ENCODE peak calls at places on chromosome 7, in five cellular contexts. U is GM23338, G is SK-N-SH, E is uterus, K is adrenal gland. F is an unnamed sample.

GRCh38 chr7:24290004-24290641 is 6.1 kb downstream of the NPY start:
- DNase-seq in U (peak; percentile 80), E (no peak), K (no peak), G (peak; percentile 69), F (no peak)

GRCh38 chr7:101696-102376 is 90.5 kb upstream of the FAM20C start:
- DNase-seq in K (peak; percentile 38), U (no peak), E (no peak), G (no peak), F (no peak)

GRCh38 chr7:7911339-7911738 is 57.3 kb upstream of the GLCCI1 start:
- DNase-seq in U (peak; percentile 88), G (no peak), K (no peak), E (no peak), F (no peak)

GRCh38 chr7:35253680-35254495 is at the start of gene TBX20:
- DNase-seq in K (peak; percentile 83), G (peak; percentile 98), U (peak; percentile 82), E (no peak), F (no peak)

GRCh38 chr7:126727930-126728331 is 524.8 kb downstream of the GRM8 start:
- DNase-seq in K (no peak), G (no peak), E (no peak), U (no peak), F (no peak)

GRCh38 chr7:151271699-151272355 is 23.3 kb upstream of the SMARCD3 start:
- DNase-seq in E (peak; percentile 77), G (no peak), U (no peak), K (peak; percentile 78), F (no peak)

GRCh38 chr7:115635367-115635766 is 395.2 kb downstream of the TFEC start:
- DNase-seq in U (no peak), E (no peak), K (no peak), G (no peak), F (no peak)

GRCh38 chr7:116404389-116404788 is 95.1 kb upstream of the CAV2 start:
- DNase-seq in K (no peak), U (no peak), E (no peak), G (no peak), F (no peak)

GRCh38 chr7:139639563-139639962 is 116.1 kb downstream of the CLEC2L start:
- DNase-seq in U (no peak), K (no peak), G (no peak), E (no peak), F (no peak)

GRCh38 chr7:54906963-54907362 is 111.9 kb upstream of the EGFR start:
- DNase-seq in U (no peak), E (no peak), K (no peak), G (no peak), F (no peak)

GRCh38 chr7:945147-945555 is 9.3 kb downstream of the ADAP1 start:
- DNase-seq in G (no peak), K (no peak), U (no peak), E (no peak), F (no peak)

GRCh38 chr7:42454006-42454405 is 217.0 kb upstream of the GLI3 start:
- DNase-seq in E (peak; percentile 25), U (no peak), G (no peak), K (no peak), F (no peak)

GRCh38 chr7:14855033-14855794 is 47.3 kb downstream of the DGKB start:
- DNase-seq in K (no peak), U (no peak), G (no peak), E (no peak), F (no peak)

GRCh38 chr7:46775776-46776175 is 806.1 kb downstream of the TNS3 start:
- DNase-seq in K (no peak), G (no peak), U (no peak), E (no peak), F (no peak)

GRCh38 chr7:27349621-27350020 is 107.0 kb downstream of the EVX1 start:
- DNase-seq in K (no peak), E (no peak), G (no peak), U (no peak), F (no peak)

GRCh38 chr7:7799138-7799537 is 80.7 kb upstream of the RPA3 start:
- DNase-seq in E (no peak), K (no peak), U (no peak), G (peak; percentile 61), F (no peak)

GRCh38 chr7:25353191-25353590 is 124.9 kb upstream of the NPVF start:
- DNase-seq in E (no peak), U (no peak), G (peak; percentile 23), K (no peak), F (no peak)

GRCh38 chr7:116971869-116972268 is 18.6 kb downstream of the ST7 start:
- DNase-seq in G (no peak), E (no peak), K (no peak), U (peak; percentile 47), F (no peak)

GRCh38 chr7:154759989-154760388 is 242.9 kb downstream of the PAXIP1 start:
- DNase-seq in E (no peak), K (no peak), G (no peak), U (no peak), F (no peak)

GRCh38 chr7:78169992-78170391 is 371.4 kb downstream of the PHTF2 start:
- DNase-seq in K (no peak), U (no peak), G (no peak), E (no peak), F (no peak)

GRCh38 chr7:81161459-81162075 is 242.7 kb upstream of the SEMA3C start:
- DNase-seq in U (no peak), E (no peak), K (no peak), G (no peak), F (no peak)

GRCh38 chr7:138887085-138887705 is 89.2 kb upstream of the ATP6V0A4 start:
- DNase-seq in U (no peak), K (peak; percentile 51), E (no peak), G (no peak), F (no peak)

GRCh38 chr7:68529221-68529620 is 1069.1 kb upstream of the AUTS2 start:
- DNase-seq in G (no peak), K (no peak), E (no peak), U (no peak), F (no peak)

GRCh38 chr7:37549542-37549941 is 100.9 kb upstream of the ELMO1 start:
- DNase-seq in U (no peak), E (no peak), G (no peak), K (no peak), F (no peak)

GRCh38 chr7:82235710-82236109 is 207.9 kb downstream of the CACNA2D1 start:
- DNase-seq in E (no peak), K (no peak), G (no peak), U (no peak), F (no peak)

GRCh38 chr7:7897509-7897908 is 71.1 kb upstream of the GLCCI1 start:
- DNase-seq in E (no peak), K (no peak), G (no peak), U (peak; percentile 63), F (no peak)

GRCh38 chr7:117381357-117381756 is 45.9 kb downstream of the ASZ1 start:
- DNase-seq in K (no peak), G (no peak), U (no peak), E (no peak), F (no peak)

DNA sequence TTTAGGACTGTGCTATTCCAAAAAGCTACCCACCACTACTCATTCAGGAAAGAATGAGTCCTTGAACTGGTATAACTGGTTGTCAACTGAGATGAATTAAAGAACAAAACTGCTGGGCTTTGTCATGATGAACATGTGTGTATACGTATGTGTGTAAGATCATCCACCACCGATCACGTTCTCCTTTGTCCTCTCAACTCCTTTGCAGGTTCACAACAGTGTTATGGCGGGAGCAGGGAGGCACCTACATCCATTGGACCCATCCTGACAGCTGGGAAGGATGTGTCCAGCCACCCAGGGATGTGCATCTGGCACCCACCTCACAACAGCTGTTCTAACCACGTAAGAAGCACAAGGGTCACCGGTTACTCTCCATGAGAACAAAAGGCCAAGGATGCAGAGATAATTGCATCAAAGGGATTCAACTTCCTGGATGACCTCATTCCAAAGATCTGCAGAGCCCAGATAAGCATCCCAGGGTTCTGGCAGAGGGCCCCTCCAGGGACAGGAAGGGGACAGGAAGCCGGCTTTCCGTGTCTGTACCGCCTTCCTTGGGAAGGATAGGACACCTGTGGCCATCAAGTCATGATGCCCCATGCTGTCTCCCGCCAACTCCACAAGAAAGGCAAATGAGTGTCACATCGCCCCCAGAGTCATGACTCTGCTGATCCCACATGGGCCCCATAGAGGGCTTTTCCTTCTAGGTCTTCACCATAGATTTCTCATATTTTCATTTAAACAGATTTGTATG is 66.1 kb downstream of the STEAP1B start:
- DNase-seq in U (peak; percentile 52), K (peak; percentile 72), G (no peak), E (peak; percentile 19), F (no peak)
- H3K27ac ChIP-seq in U (no peak overlapping the region), K (no peak overlapping the region), G (peak overlapping the region; percentile 47), E (no peak overlapping the region), F (no peak overlapping the region)

DNA sequence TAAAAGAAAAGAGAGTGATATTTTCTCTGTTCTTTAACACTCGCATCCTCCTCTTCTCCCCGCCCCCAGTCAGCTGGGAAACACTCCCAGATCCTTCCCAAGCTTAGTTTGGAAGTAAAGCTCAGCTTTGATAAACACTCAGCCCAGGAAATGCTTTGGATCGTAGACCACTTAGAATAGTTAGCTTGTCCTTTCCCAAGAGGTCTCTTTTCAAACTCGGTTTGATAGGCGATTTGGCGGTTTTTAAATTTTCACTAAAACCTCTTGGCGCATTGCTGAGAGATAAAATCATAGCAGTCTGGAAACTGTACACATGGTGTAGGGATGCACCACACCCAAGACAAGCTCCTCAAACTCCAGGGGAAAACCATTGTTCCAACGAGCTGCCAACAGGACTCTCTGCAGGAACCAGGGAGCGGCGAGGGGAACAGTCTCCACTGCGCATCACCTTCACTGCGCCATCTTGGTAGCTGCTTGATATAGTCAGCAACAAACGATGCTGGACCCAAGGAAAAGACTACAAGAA is 22.3 kb downstream of the SMURF1 start:
- DNase-seq in G (no peak), E (no peak), U (no peak), K (no peak), F (no peak)
- H3K4me1 ChIP-seq in G (peaks cover 4% of the 10 kb centered on the region), E (no peaks in the 10 kb centered on the region), U (peaks cover 9% of the 10 kb centered on the region), K (peaks cover 32% of the 10 kb centered on the region), F (no peaks in the 10 kb centered on the region)

GRCh38 chr7:134021861-134022260 is 105.3 kb upstream of the LRGUK start:
- DNase-seq in G (no peak), K (no peak), U (no peak), E (no peak), F (no peak)
- H3K4me3 ChIP-seq in G (no peak overlapping the region), K (no peak overlapping the region), U (no peak overlapping the region), E (no peak overlapping the region), F (no peak overlapping the region)

GRCh38 chr7:22481726-22482125 is 18.3 kb downstream of the STEAP1B start:
- DNase-seq in U (no peak), G (no peak), K (no peak), E (no peak), F (no peak)
- H3K27ac ChIP-seq in U (no peak overlapping the region), G (no peak overlapping the region), K (no peak overlapping the region), E (no peak overlapping the region), F (no peak overlapping the region)

DNA sequence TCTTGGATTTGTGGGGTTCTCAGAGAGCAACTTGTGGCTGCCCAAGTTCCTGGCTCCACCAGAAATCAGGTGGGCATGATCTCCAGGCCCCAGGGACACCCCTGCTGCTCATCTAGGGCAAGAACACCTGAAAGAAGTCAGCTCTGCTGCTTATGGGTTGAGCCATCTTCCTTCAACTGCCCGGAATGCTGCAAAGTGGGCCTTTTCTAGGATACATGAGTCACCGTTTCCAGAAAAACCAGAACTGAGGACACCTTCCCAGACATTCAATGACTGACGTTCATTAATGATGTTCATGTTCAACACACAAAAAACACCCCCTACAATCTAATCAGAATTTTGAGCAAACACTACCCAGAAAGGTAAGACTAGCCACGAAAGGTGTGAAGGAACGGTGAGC is 98.0 kb downstream of the MAD1L1 start:
- DNase-seq in K (no peak), G (no peak), U (no peak), E (no peak), F (no peak)
- H3K4me1 ChIP-seq in K (no peaks in the 10 kb centered on the region), G (peaks cover 27% of the 10 kb centered on the region), U (no peaks in the 10 kb centered on the region), E (no peaks in the 10 kb centered on the region), F (no peaks in the 10 kb centered on the region)

F was measured in effector memory CD4-positive, alpha-beta T cell.